ENCODE peak calls at places on chromosome 6, in four cellular contexts. U is tibial artery, K is hippocampal formation, O is dermis microvascular lymphatic vessel endothelial cell. P is an unnamed sample.

GRCh38 chr6:17600527-17601388 is 656 bp downstream of the FAM8A1 start:
- DNase-seq in U (peak), K (peak), O (peak), P (no peak)

GRCh38 chr6:130167655-130168054 is 55.1 kb downstream of the SAMD3 start:
- DNase-seq in U (no peak), O (no peak), K (no peak), P (no peak)

GRCh38 chr6:35470663-35471120 is 2.5 kb downstream of the RPL10A start:
- DNase-seq in O (no peak), K (no peak), U (no peak), P (no peak)

GRCh38 chr6:13725570-13725969 is 13.9 kb upstream of the RANBP9 start:
- DNase-seq in U (no peak), K (no peak), O (no peak), P (no peak)

GRCh38 chr6:15744824-15745402 is 82.1 kb upstream of the DTNBP1 start:
- DNase-seq in K (no peak), O (no peak), U (no peak), P (no peak)

GRCh38 chr6:139349464-139350020 is 24.9 kb downstream of the CITED2 start:
- DNase-seq in K (no peak), U (no peak), O (no peak), P (no peak)

GRCh38 chr6:144295981-144296767 is 11.0 kb downstream of the UTRN start:
- DNase-seq in U (no peak), O (no peak), K (no peak), P (no peak)

GRCh38 chr6:34583861-34584604 is 27.9 kb upstream of the SPDEF start:
- DNase-seq in U (peak), O (no peak), K (no peak), P (no peak)

GRCh38 chr6:7909323-7910276 is 988 bp downstream of the TXNDC5 start:
- DNase-seq in K (peak), U (no peak), O (peak), P (peak)

P was measured in NCI-H774.